ENCODE peak calls at places on chromosomes 6 and 20, in ten cellular contexts. One of them, this sample, is unnamed.
A peak's percentile ranks its signal among the peaks of the same experiment; 100 is the strongest.

GRCh38 chr20:5171074-5171789 is 44.4 kb downstream of the CDS2 start:
- DNase-seq in GM20000: no peak
- DNase-seq in NCI-H1436: no peak
- DNase-seq in CD8-positive, alpha-beta T cell: no peak
- DNase-seq in C1 segment of cervical spinal cord: peak; percentile 25
- DNase-seq in M059J: no peak
- DNase-seq in anterior cingulate cortex: no peak
- DNase-seq in head of caudate nucleus: peak; percentile 35
- DNase-seq in effector memory CD4-positive, alpha-beta T cell: no peak
- DNase-seq in tibial artery: no peak
- DNase-seq in this sample: no peak

GRCh38 chr6:159168536-159169192 is 536 bp upstream of the FNDC1 start:
- DNase-seq in GM20000: no peak
- DNase-seq in NCI-H1436: no peak
- DNase-seq in CD8-positive, alpha-beta T cell: no peak
- DNase-seq in C1 segment of cervical spinal cord: no peak
- DNase-seq in M059J: no peak
- DNase-seq in anterior cingulate cortex: no peak
- DNase-seq in head of caudate nucleus: no peak
- DNase-seq in effector memory CD4-positive, alpha-beta T cell: no peak
- DNase-seq in tibial artery: no peak
- DNase-seq in this sample: no peak

GRCh38 chr20:588932-589672 is 21.0 kb downstream of the TCF15 start:
- DNase-seq in GM20000: peak; percentile 77
- DNase-seq in NCI-H1436: no peak
- DNase-seq in CD8-positive, alpha-beta T cell: no peak
- DNase-seq in C1 segment of cervical spinal cord: no peak
- DNase-seq in M059J: peak; percentile 35
- DNase-seq in anterior cingulate cortex: no peak
- DNase-seq in head of caudate nucleus: no peak
- DNase-seq in effector memory CD4-positive, alpha-beta T cell: no peak
- DNase-seq in tibial artery: no peak
- DNase-seq in this sample: peak; percentile 75

GRCh38 chr20:6818033-6818808 is 50.7 kb downstream of the BMP2 start:
- DNase-seq in GM20000: no peak
- DNase-seq in NCI-H1436: no peak
- DNase-seq in CD8-positive, alpha-beta T cell: no peak
- DNase-seq in C1 segment of cervical spinal cord: no peak
- DNase-seq in M059J: peak; percentile 17
- DNase-seq in anterior cingulate cortex: no peak
- DNase-seq in head of caudate nucleus: no peak
- DNase-seq in effector memory CD4-positive, alpha-beta T cell: no peak
- DNase-seq in tibial artery: no peak
- DNase-seq in this sample: no peak

GRCh38 chr6:119182875-119183274 is 104.4 kb upstream of the FAM184A start:
- DNase-seq in GM20000: no peak
- DNase-seq in NCI-H1436: no peak
- DNase-seq in CD8-positive, alpha-beta T cell: no peak
- DNase-seq in C1 segment of cervical spinal cord: no peak
- DNase-seq in M059J: no peak
- DNase-seq in anterior cingulate cortex: no peak
- DNase-seq in head of caudate nucleus: no peak
- DNase-seq in effector memory CD4-positive, alpha-beta T cell: no peak
- DNase-seq in tibial artery: no peak
- DNase-seq in this sample: no peak

GRCh38 chr20:45268531-45268930 is 14.2 kb upstream of the SLPI start:
- DNase-seq in GM20000: no peak
- DNase-seq in NCI-H1436: no peak
- DNase-seq in CD8-positive, alpha-beta T cell: no peak
- DNase-seq in C1 segment of cervical spinal cord: no peak
- DNase-seq in M059J: no peak
- DNase-seq in anterior cingulate cortex: no peak
- DNase-seq in head of caudate nucleus: no peak
- DNase-seq in effector memory CD4-positive, alpha-beta T cell: no peak
- DNase-seq in tibial artery: no peak
- DNase-seq in this sample: no peak

GRCh38 chr6:168538892-168539811 is 98.2 kb downstream of the SMOC2 start:
- DNase-seq in GM20000: no peak
- DNase-seq in NCI-H1436: no peak
- DNase-seq in CD8-positive, alpha-beta T cell: no peak
- DNase-seq in C1 segment of cervical spinal cord: no peak
- DNase-seq in M059J: no peak
- DNase-seq in anterior cingulate cortex: no peak
- DNase-seq in head of caudate nucleus: no peak
- DNase-seq in effector memory CD4-positive, alpha-beta T cell: no peak
- DNase-seq in tibial artery: no peak
- DNase-seq in this sample: no peak

GRCh38 chr6:64838726-64839125 is 868.3 kb downstream of the EYS start:
- DNase-seq in GM20000: no peak
- DNase-seq in NCI-H1436: no peak
- DNase-seq in CD8-positive, alpha-beta T cell: no peak
- DNase-seq in C1 segment of cervical spinal cord: no peak
- DNase-seq in M059J: peak; percentile 12
- DNase-seq in anterior cingulate cortex: no peak
- DNase-seq in head of caudate nucleus: no peak
- DNase-seq in effector memory CD4-positive, alpha-beta T cell: no peak
- DNase-seq in tibial artery: no peak
- DNase-seq in this sample: no peak

GRCh38 chr6:31317036-31317435 is 39.9 kb downstream of the HLA-B start:
- DNase-seq in GM20000: no peak
- DNase-seq in NCI-H1436: no peak
- DNase-seq in CD8-positive, alpha-beta T cell: no peak
- DNase-seq in C1 segment of cervical spinal cord: no peak
- DNase-seq in M059J: no peak
- DNase-seq in anterior cingulate cortex: no peak
- DNase-seq in head of caudate nucleus: no peak
- DNase-seq in effector memory CD4-positive, alpha-beta T cell: no peak
- DNase-seq in tibial artery: no peak
- DNase-seq in this sample: no peak

GRCh38 chr6:23213193-23213592 is 643.8 kb downstream of the HDGFL1 start:
- DNase-seq in GM20000: no peak
- DNase-seq in NCI-H1436: no peak
- DNase-seq in CD8-positive, alpha-beta T cell: no peak
- DNase-seq in C1 segment of cervical spinal cord: no peak
- DNase-seq in M059J: peak; percentile 46
- DNase-seq in anterior cingulate cortex: no peak
- DNase-seq in head of caudate nucleus: no peak
- DNase-seq in effector memory CD4-positive, alpha-beta T cell: no peak
- DNase-seq in tibial artery: no peak
- DNase-seq in this sample: no peak

GRCh38 chr6:119323926-119324325 is 25.6 kb downstream of the MAN1A1 start:
- DNase-seq in GM20000: no peak
- DNase-seq in NCI-H1436: no peak
- DNase-seq in CD8-positive, alpha-beta T cell: no peak
- DNase-seq in C1 segment of cervical spinal cord: no peak
- DNase-seq in M059J: no peak
- DNase-seq in anterior cingulate cortex: no peak
- DNase-seq in head of caudate nucleus: no peak
- DNase-seq in effector memory CD4-positive, alpha-beta T cell: no peak
- DNase-seq in tibial artery: no peak
- DNase-seq in this sample: no peak

This sample was measured in GM13977.